ENCODE peak calls at places on chromosome 20, in six cellular contexts. One of them, this sample, is unnamed.
A peak's percentile ranks its signal among the peaks of the same experiment; 100 is the strongest.

GRCh38 chr20:64090165-64090564 is 6.0 kb upstream of the LKAAEAR1 start:
- DNase-seq in HepG2: no peak
- DNase-seq in HCT116: no peak
- DNase-seq in endothelial cell of umbilical vein: no peak
- DNase-seq in H1: no peak
- DNase-seq in GM12878: no peak
- DNase-seq in this sample: no peak

GRCh38 chr20:16639027-16639941 is 66.0 kb upstream of the KIF16B start:
- DNase-seq in HepG2: no peak
- DNase-seq in HCT116: no peak
- DNase-seq in endothelial cell of umbilical vein: no peak
- DNase-seq in H1: no peak
- DNase-seq in GM12878: no peak
- DNase-seq in this sample: no peak

GRCh38 chr20:3473324-3473723 is 2.5 kb downstream of the ATRN start:
- DNase-seq in HepG2: no peak
- DNase-seq in HCT116: no peak
- DNase-seq in endothelial cell of umbilical vein: no peak
- DNase-seq in H1: no peak
- DNase-seq in GM12878: no peak
- DNase-seq in this sample: no peak

GRCh38 chr20:24502184-24502583 is 32.8 kb downstream of the SYNDIG1 start:
- DNase-seq in HepG2: no peak
- DNase-seq in HCT116: no peak
- DNase-seq in endothelial cell of umbilical vein: no peak
- DNase-seq in H1: no peak
- DNase-seq in GM12878: no peak
- DNase-seq in this sample: no peak

GRCh38 chr20:5947276-5947675 is 3.1 kb downstream of the TRMT6 start:
- DNase-seq in HepG2: no peak
- DNase-seq in HCT116: no peak
- DNase-seq in endothelial cell of umbilical vein: no peak
- DNase-seq in H1: no peak
- DNase-seq in GM12878: no peak
- DNase-seq in this sample: no peak

GRCh38 chr20:14098261-14098660 is 102.9 kb downstream of the MACROD2 start:
- DNase-seq in HepG2: no peak
- DNase-seq in HCT116: no peak
- DNase-seq in endothelial cell of umbilical vein: no peak
- DNase-seq in H1: no peak
- DNase-seq in GM12878: no peak
- DNase-seq in this sample: no peak

GRCh38 chr20:8305449-8305978 is 173.4 kb downstream of the PLCB1 start:
- DNase-seq in HepG2: peak; percentile 83
- DNase-seq in HCT116: peak; percentile 67
- DNase-seq in endothelial cell of umbilical vein: peak; percentile 42
- DNase-seq in H1: peak; percentile 72
- DNase-seq in GM12878: peak; percentile 30
- DNase-seq in this sample: no peak

GRCh38 chr20:50215101-50215500 is 24.5 kb downstream of the CEBPB start:
- DNase-seq in HepG2: no peak
- DNase-seq in HCT116: no peak
- DNase-seq in endothelial cell of umbilical vein: no peak
- DNase-seq in H1: no peak
- DNase-seq in GM12878: no peak
- DNase-seq in this sample: no peak

GRCh38 chr20:60512436-60512835 is 554.2 kb downstream of the CDH26 start:
- DNase-seq in HepG2: peak; percentile 25
- DNase-seq in HCT116: no peak
- DNase-seq in endothelial cell of umbilical vein: no peak
- DNase-seq in H1: peak; percentile 29
- DNase-seq in GM12878: no peak
- DNase-seq in this sample: no peak

GRCh38 chr20:11921326-11921725 is 3.6 kb downstream of the BTBD3 start:
- DNase-seq in HepG2: no peak
- DNase-seq in HCT116: no peak
- DNase-seq in endothelial cell of umbilical vein: no peak
- DNase-seq in H1: no peak
- DNase-seq in GM12878: no peak
- DNase-seq in this sample: no peak

GRCh38 chr20:57998276-57998675 is 230.2 kb downstream of the ANKRD60 start:
- DNase-seq in HepG2: no peak
- DNase-seq in HCT116: no peak
- DNase-seq in endothelial cell of umbilical vein: no peak
- DNase-seq in H1: no peak
- DNase-seq in GM12878: no peak
- DNase-seq in this sample: no peak

GRCh38 chr20:23200914-23201313 is 114.8 kb upstream of the CD93 start:
- DNase-seq in HepG2: peak; percentile 62
- DNase-seq in HCT116: peak; percentile 48
- DNase-seq in endothelial cell of umbilical vein: no peak
- DNase-seq in H1: peak; percentile 34
- DNase-seq in GM12878: no peak
- DNase-seq in this sample: no peak

GRCh38 chr20:15550116-15550870 is 1023.0 kb downstream of the KIF16B start:
- DNase-seq in HepG2: no peak
- DNase-seq in HCT116: no peak
- DNase-seq in endothelial cell of umbilical vein: no peak
- DNase-seq in H1: no peak
- DNase-seq in GM12878: no peak
- DNase-seq in this sample: no peak

GRCh38 chr20:24778585-24779031 is 170.5 kb upstream of the CST7 start:
- DNase-seq in HepG2: no peak
- DNase-seq in HCT116: no peak
- DNase-seq in endothelial cell of umbilical vein: no peak
- DNase-seq in H1: no peak
- DNase-seq in GM12878: no peak
- DNase-seq in this sample: no peak

GRCh38 chr20:25380945-25381614 is 9.6 kb downstream of the ABHD12 start:
- DNase-seq in HepG2: no peak
- DNase-seq in HCT116: no peak
- DNase-seq in endothelial cell of umbilical vein: no peak
- DNase-seq in H1: no peak
- DNase-seq in GM12878: no peak
- DNase-seq in this sample: no peak

GRCh38 chr20:37081717-37082289 is 14.0 kb downstream of the RBL1 start:
- DNase-seq in HepG2: no peak
- DNase-seq in HCT116: no peak
- DNase-seq in endothelial cell of umbilical vein: peak; percentile 16
- DNase-seq in H1: no peak
- DNase-seq in GM12878: no peak
- DNase-seq in this sample: no peak

GRCh38 chr20:19094959-19095541 is 117.4 kb upstream of the SLC24A3 start:
- DNase-seq in HepG2: no peak
- DNase-seq in HCT116: no peak
- DNase-seq in endothelial cell of umbilical vein: no peak
- DNase-seq in H1: no peak
- DNase-seq in GM12878: no peak
- DNase-seq in this sample: no peak

GRCh38 chr20:51802170-51802745 is at the start of gene SALL4:
- DNase-seq in HepG2: no peak
- DNase-seq in HCT116: no peak
- DNase-seq in endothelial cell of umbilical vein: no peak
- DNase-seq in H1: peak; percentile 91
- DNase-seq in GM12878: no peak
- DNase-seq in this sample: no peak

GRCh38 chr20:32524871-32525501 is 60.1 kb downstream of the NOL4L start:
- DNase-seq in HepG2: no peak
- DNase-seq in HCT116: no peak
- DNase-seq in endothelial cell of umbilical vein: peak; percentile 56
- DNase-seq in H1: no peak
- DNase-seq in GM12878: no peak
- DNase-seq in this sample: no peak

GRCh38 chr20:14915356-14915755 is 577.9 kb upstream of the FLRT3 start:
- DNase-seq in HepG2: no peak
- DNase-seq in HCT116: no peak
- DNase-seq in endothelial cell of umbilical vein: no peak
- DNase-seq in H1: no peak
- DNase-seq in GM12878: no peak
- DNase-seq in this sample: no peak

GRCh38 chr20:4225778-4226177 is 210.4 kb upstream of the RNF24 start:
- DNase-seq in HepG2: peak; percentile 43
- DNase-seq in HCT116: no peak
- DNase-seq in endothelial cell of umbilical vein: peak; percentile 63
- DNase-seq in H1: no peak
- DNase-seq in GM12878: no peak
- DNase-seq in this sample: no peak

GRCh38 chr20:20012517-20012916 is 4.6 kb upstream of the NAA20 start:
- DNase-seq in HepG2: no peak
- DNase-seq in HCT116: no peak
- DNase-seq in endothelial cell of umbilical vein: no peak
- DNase-seq in H1: no peak
- DNase-seq in GM12878: no peak
- DNase-seq in this sample: no peak

GRCh38 chr20:4961746-4962145 is 39.6 kb downstream of the SLC23A2 start:
- DNase-seq in HepG2: peak; percentile 99
- DNase-seq in HCT116: no peak
- DNase-seq in endothelial cell of umbilical vein: no peak
- DNase-seq in H1: no peak
- DNase-seq in GM12878: no peak
- DNase-seq in this sample: no peak

DNA sequence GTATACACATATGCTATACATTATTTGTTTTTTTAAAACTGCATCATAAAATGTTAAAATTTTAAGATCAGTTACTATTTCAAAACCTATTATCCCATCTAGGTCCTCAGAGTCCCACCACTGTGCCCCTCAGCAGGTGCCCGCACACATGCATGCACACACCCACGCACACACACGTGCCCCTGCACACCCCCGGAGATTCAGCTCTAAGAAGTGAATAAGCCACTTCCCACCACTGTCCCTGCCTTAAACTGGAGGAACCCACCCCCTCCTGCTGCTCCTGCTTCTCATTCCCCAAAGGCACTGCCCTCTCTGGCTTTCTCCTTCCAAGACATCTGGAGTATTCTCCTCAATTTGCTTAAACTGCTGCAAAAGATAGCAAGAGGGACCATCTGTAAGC is 5.4 kb upstream of the FAM210B start:
- DNase-seq in HepG2: no peak
- DNase-seq in HCT116: no peak
- DNase-seq in endothelial cell of umbilical vein: no peak
- DNase-seq in H1: no peak
- DNase-seq in GM12878: no peak
- DNase-seq in this sample: no peak
- H3K9ac ChIP-seq in HepG2: no peak overlapping the region
- H3K9ac ChIP-seq in HCT116: no peak overlapping the region
- H3K9ac ChIP-seq in endothelial cell of umbilical vein: no peak overlapping the region
- H3K9ac ChIP-seq in H1: no peak overlapping the region
- H3K9ac ChIP-seq in GM12878: no peak overlapping the region
- H3K9ac ChIP-seq in this sample: no peak overlapping the region

GRCh38 chr20:59207742-59208357 is 44.2 kb downstream of the ZNF831 start:
- DNase-seq in HepG2: peak; percentile 53
- DNase-seq in HCT116: peak; percentile 16
- DNase-seq in endothelial cell of umbilical vein: peak; percentile 11
- DNase-seq in H1: peak; percentile 54
- DNase-seq in GM12878: peak; percentile 2
- DNase-seq in this sample: no peak
- H3K36me3 ChIP-seq in HepG2: no peaks in the 10 kb centered on the region
- H3K36me3 ChIP-seq in HCT116: no peaks in the 10 kb centered on the region
- H3K36me3 ChIP-seq in endothelial cell of umbilical vein: no peaks in the 10 kb centered on the region
- H3K36me3 ChIP-seq in H1: no peaks in the 10 kb centered on the region
- H3K36me3 ChIP-seq in GM12878: no peaks in the 10 kb centered on the region
- H3K36me3 ChIP-seq in this sample: no peaks in the 10 kb centered on the region

GRCh38 chr20:43462369-43463132 is 4.9 kb downstream of the SRSF6 start:
- DNase-seq in HepG2: no peak
- DNase-seq in HCT116: no peak
- DNase-seq in endothelial cell of umbilical vein: no peak
- DNase-seq in H1: no peak
- DNase-seq in GM12878: no peak
- DNase-seq in this sample: no peak

GRCh38 chr20:43467589-43467988 is 9.9 kb downstream of the SRSF6 start:
- DNase-seq in HepG2: no peak
- DNase-seq in HCT116: no peak
- DNase-seq in endothelial cell of umbilical vein: no peak
- DNase-seq in H1: no peak
- DNase-seq in GM12878: no peak
- DNase-seq in this sample: no peak

GRCh38 chr20:43463864-43464785 is 6.4 kb downstream of the SRSF6 start:
- DNase-seq in HepG2: no peak
- DNase-seq in HCT116: no peak
- DNase-seq in endothelial cell of umbilical vein: no peak
- DNase-seq in H1: no peak
- DNase-seq in GM12878: no peak
- DNase-seq in this sample: no peak

GRCh38 chr20:43463133-43463863 is 5.6 kb downstream of the SRSF6 start:
- DNase-seq in HepG2: no peak
- DNase-seq in HCT116: no peak
- DNase-seq in endothelial cell of umbilical vein: no peak
- DNase-seq in H1: no peak
- DNase-seq in GM12878: no peak
- DNase-seq in this sample: no peak

DNA sequence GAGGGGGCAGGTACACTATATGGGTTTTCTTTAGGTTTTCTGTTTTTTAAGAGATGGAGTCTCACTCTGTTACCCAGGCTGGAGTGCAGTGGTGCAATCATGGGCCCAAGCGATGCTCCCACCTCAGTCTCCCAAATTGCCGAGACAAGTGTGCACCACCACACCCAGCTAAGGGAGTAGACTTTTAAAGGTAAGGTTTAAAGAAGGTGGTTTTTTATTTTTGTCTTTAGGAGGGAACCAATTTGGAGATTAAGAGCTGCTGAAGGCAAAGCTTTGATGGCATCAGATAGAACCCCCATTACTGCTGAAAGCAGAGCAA is 7.9 kb downstream of the SRSF6 start:
- DNase-seq in HepG2: no peak
- DNase-seq in HCT116: no peak
- DNase-seq in endothelial cell of umbilical vein: no peak
- DNase-seq in H1: no peak
- DNase-seq in GM12878: no peak
- DNase-seq in this sample: no peak
- TF ChIP-seq POLR2AphosphoS5 in HepG2: no peak
- TF ChIP-seq POLR2AphosphoS5 in HCT116: no peak
- TF ChIP-seq POLR2AphosphoS5 in endothelial cell of umbilical vein: no peak
- TF ChIP-seq POLR2AphosphoS5 in H1: no peak
- TF ChIP-seq POLR2AphosphoS5 in GM12878: peak; percentile 18
- TF ChIP-seq POLR2AphosphoS5 in this sample: no peak

DNA sequence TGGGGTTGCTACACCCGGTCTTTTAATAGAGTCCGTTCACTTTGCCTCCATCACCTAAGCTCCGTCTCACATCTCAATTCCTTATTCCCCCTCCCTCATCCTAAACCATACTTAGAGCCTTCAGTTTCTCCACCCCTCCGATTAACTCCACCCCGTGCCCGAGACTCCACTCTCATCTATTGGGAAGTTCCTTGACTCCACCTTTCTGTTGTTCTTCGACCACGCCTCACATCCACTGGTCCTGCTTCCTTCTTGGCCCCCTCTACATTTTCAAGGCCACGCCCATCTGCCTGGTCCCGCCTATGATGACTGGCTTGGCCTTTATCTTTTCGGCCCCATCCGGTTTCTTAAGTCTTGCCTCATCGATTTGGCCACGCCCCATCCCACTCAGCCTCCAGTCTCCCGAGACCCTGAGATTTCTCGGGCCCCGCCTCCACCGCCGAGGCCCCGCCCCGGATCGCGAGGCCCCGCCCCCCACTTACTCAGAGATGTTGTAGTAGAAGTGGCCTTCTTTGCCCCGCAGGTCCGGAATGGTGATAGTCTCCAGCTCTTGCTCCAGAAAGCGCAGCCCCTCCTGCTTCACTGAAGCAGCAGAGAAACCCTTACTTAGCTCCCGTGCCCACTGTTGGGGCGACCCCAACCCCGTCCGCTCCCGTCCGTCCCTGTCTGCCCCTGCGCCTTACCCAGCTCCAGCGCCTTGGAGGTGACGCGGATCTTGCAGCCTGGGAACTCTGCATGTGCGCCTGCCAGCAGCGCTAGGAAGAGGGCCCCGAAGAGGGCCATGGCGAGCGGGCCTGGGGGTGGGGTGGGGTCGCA is 1.1 kb downstream of the PLTP start:
- DNase-seq in HepG2: no peak
- DNase-seq in HCT116: peak; percentile 96
- DNase-seq in endothelial cell of umbilical vein: peak; percentile 100
- DNase-seq in H1: peak; percentile 99
- DNase-seq in GM12878: peak; percentile 99
- DNase-seq in this sample: peak; percentile 99
- H3K9ac ChIP-seq in HepG2: no peak overlapping the region
- H3K9ac ChIP-seq in HCT116: no peak overlapping the region
- H3K9ac ChIP-seq in endothelial cell of umbilical vein: peak overlapping the region; percentile 44
- H3K9ac ChIP-seq in H1: peak overlapping the region; percentile 71
- H3K9ac ChIP-seq in GM12878: peak overlapping the region; percentile 64
- H3K9ac ChIP-seq in this sample: peak overlapping the region; percentile 86

This sample was measured in SK-N-MC.